ENCODE peak calls at places on chromosomes 4 and X, in ten cellular contexts. M is lower lobe of right lung; U is GM12878; S is RWPE1; K is heart right ventricle; Q is adrenal gland; D is breast epithelium; R is fibroblast of lung; X is CD8-positive, alpha-beta T cell; I is cardiac muscle cell. N is an unnamed sample.

GRCh38 chrX:86133761-86134160 is 14.5 kb upstream of the DACH2 start:
- DNase-seq in S (no peak), D (no peak), M (no peak), X (no peak), K (no peak), Q (no peak), R (peak), U (no peak), I (peak), N (no peak)

GRCh38 chr4:173259310-173259709 is 74.8 kb downstream of the HMGB2 start:
- DNase-seq in M (no peak), D (no peak), I (no peak), S (no peak), Q (no peak), K (no peak), X (no peak), R (no peak), U (no peak), N (no peak)

GRCh38 chr4:153452661-153453378 is 13.3 kb upstream of the TMEM131L start:
- DNase-seq in K (no peak), R (no peak), S (no peak), X (no peak), Q (no peak), I (no peak), U (no peak), D (no peak), M (no peak), N (no peak)

GRCh38 chr4:13705521-13706035 is 78.1 kb upstream of the BOD1L1 start:
- DNase-seq in M (peak), S (peak), D (peak), R (no peak), U (no peak), I (peak), Q (peak), K (peak), X (no peak), N (no peak)

GRCh38 chr4:15233626-15234025 is 194.2 kb upstream of the C1QTNF7 start:
- DNase-seq in S (no peak), Q (no peak), D (no peak), M (no peak), X (no peak), U (no peak), I (no peak), K (no peak), R (peak), N (no peak)

GRCh38 chrX:10280061-10280460 is 123.3 kb downstream of the CLCN4 start:
- DNase-seq in D (no peak), Q (no peak), S (no peak), I (no peak), U (no peak), X (no peak), M (no peak), R (no peak), K (no peak), N (no peak)

GRCh38 chr4:2297606-2298517 is 36.0 kb upstream of the MXD4 start:
- DNase-seq in S (no peak), X (no peak), U (no peak), D (no peak), I (no peak), Q (peak), K (no peak), R (no peak), M (no peak), N (no peak)

GRCh38 chr4:71187399-71188196 is 151.2 kb upstream of the SLC4A4 start:
- DNase-seq in R (peak), K (peak), I (peak), U (no peak), X (peak), S (no peak), M (peak), D (no peak), Q (no peak), N (no peak)

GRCh38 chrX:6129751-6130150 is 98.9 kb downstream of the NLGN4X start:
- DNase-seq in D (no peak), X (no peak), M (no peak), K (no peak), R (no peak), I (no peak), Q (no peak), S (no peak), U (no peak), N (no peak)

GRCh38 chr4:113397114-113397701 is 347.8 kb downstream of the ANK2 start:
- DNase-seq in R (peak), Q (no peak), M (no peak), K (no peak), X (no peak), I (no peak), U (no peak), D (no peak), S (no peak), N (no peak)

GRCh38 chr4:164888096-164888495 is 11.1 kb downstream of the APELA start:
- DNase-seq in R (no peak), K (no peak), S (no peak), D (no peak), U (no peak), M (no peak), I (no peak), X (no peak), Q (no peak), N (no peak)

GRCh38 chr4:123924536-123924935 is 527.9 kb downstream of the SPRY1 start:
- DNase-seq in S (no peak), M (no peak), Q (no peak), K (no peak), I (no peak), X (no peak), D (no peak), R (no peak), U (no peak), N (no peak)

GRCh38 chr4:20249333-20249732 is 2.4 kb upstream of the SLIT2 start:
- DNase-seq in D (no peak), Q (no peak), S (no peak), U (no peak), R (peak), M (no peak), X (no peak), I (peak), K (no peak), N (no peak)

GRCh38 chr4:26081795-26082498 is 167.9 kb downstream of the SMIM20 start:
- DNase-seq in R (peak), Q (no peak), D (no peak), K (no peak), S (peak), X (no peak), M (no peak), I (peak), U (no peak), N (no peak)

GRCh38 chr4:2168469-2169319 is 73.2 kb downstream of the HAUS3 start:
- DNase-seq in I (no peak), D (no peak), Q (no peak), S (no peak), K (no peak), U (no peak), X (no peak), M (no peak), R (no peak), N (no peak)

GRCh38 chrX:139112432-139112831 is 400.9 kb upstream of the FGF13 start:
- DNase-seq in S (no peak), Q (no peak), X (no peak), I (no peak), R (peak), K (no peak), D (no peak), M (no peak), U (no peak), N (no peak)

GRCh38 chrX:2708601-2709200 is 17.6 kb downstream of the CD99 start:
- DNase-seq in M (no peak), K (no peak), X (no peak), I (no peak), R (no peak), Q (no peak), U (no peak), S (no peak), D (no peak), N (no peak)

GRCh38 chrX:143768976-143769375 is 48.4 kb upstream of the SPANXN2 start:
- DNase-seq in U (no peak), X (no peak), S (peak), R (no peak), D (no peak), Q (no peak), M (no peak), K (no peak), I (no peak), N (no peak)

GRCh38 chr4:75708218-75708691 is 16.1 kb upstream of the USO1 start:
- DNase-seq in M (no peak), R (no peak), X (peak), S (no peak), U (no peak), K (no peak), D (no peak), I (no peak), Q (no peak), N (no peak)

GRCh38 chrX:141642979-141643378 is 53.5 kb downstream of the SPANXA2 start:
- DNase-seq in M (no peak), U (no peak), K (no peak), Q (no peak), R (peak), I (peak), X (no peak), S (no peak), D (no peak), N (no peak)

GRCh38 chr4:3415471-3416141 is 26.2 kb upstream of the HGFAC start:
- DNase-seq in R (no peak), U (no peak), K (peak), X (no peak), D (no peak), Q (no peak), S (no peak), I (no peak), M (peak), N (no peak)

GRCh38 chr4:78569291-78569821 is 17.8 kb downstream of the ANXA3 start:
- DNase-seq in R (peak), K (no peak), U (no peak), D (no peak), I (no peak), S (peak), X (no peak), M (no peak), Q (no peak), N (no peak)

GRCh38 chr4:183264614-183265013 is 55.5 kb downstream of the CLDN22 start:
- DNase-seq in U (no peak), R (peak), K (no peak), S (no peak), M (no peak), D (no peak), I (no peak), X (no peak), Q (no peak), N (no peak)

GRCh38 chrX:20333672-20334071 is 67.0 kb upstream of the RPS6KA3 start:
- DNase-seq in U (no peak), I (no peak), M (no peak), X (no peak), R (no peak), K (no peak), D (no peak), Q (no peak), S (no peak), N (no peak)

GRCh38 chr4:149896428-149896827 is 80.8 kb upstream of the IQCM start:
- DNase-seq in I (peak), D (no peak), S (peak), Q (no peak), M (no peak), K (no peak), R (peak), U (no peak), X (no peak), N (no peak)

GRCh38 chr4:14225683-14226207 is 598.2 kb upstream of the BOD1L1 start:
- DNase-seq in M (no peak), S (no peak), K (no peak), I (no peak), U (no peak), D (no peak), Q (no peak), R (no peak), X (no peak), N (no peak)

GRCh38 chr4:10926025-10926424 is 241.5 kb upstream of the CLNK start:
- DNase-seq in X (no peak), M (no peak), Q (no peak), K (no peak), I (no peak), S (peak), U (no peak), R (peak), D (no peak), N (no peak)

GRCh38 chr4:60805500-60806313 is 394.4 kb upstream of the ADGRL3 start:
- DNase-seq in U (no peak), I (peak), M (no peak), D (no peak), K (no peak), S (peak), Q (no peak), X (no peak), R (peak), N (no peak)

GRCh38 chr4:4871267-4872147 is 12.0 kb downstream of the MSX1 start:
- DNase-seq in K (no peak), Q (no peak), R (no peak), X (no peak), I (no peak), U (no peak), S (no peak), M (no peak), D (no peak), N (no peak)

GRCh38 chr4:2835978-2836377 is 7.7 kb upstream of the ADD1 start:
- DNase-seq in M (no peak), U (no peak), R (no peak), X (no peak), I (no peak), D (no peak), K (no peak), Q (peak), S (no peak), N (no peak)

GRCh38 chr4:78058591-78059523 is 1.7 kb downstream of the FRAS1 start:
- DNase-seq in R (peak), I (peak), M (peak), K (peak), S (peak), U (no peak), D (peak), Q (no peak), X (peak), N (no peak)

GRCh38 chr4:116183241-116183640 is 902.1 kb downstream of the TRAM1L1 start:
- DNase-seq in R (no peak), I (no peak), Q (no peak), K (no peak), D (no peak), X (no peak), S (no peak), M (no peak), U (no peak), N (no peak)

DNA sequence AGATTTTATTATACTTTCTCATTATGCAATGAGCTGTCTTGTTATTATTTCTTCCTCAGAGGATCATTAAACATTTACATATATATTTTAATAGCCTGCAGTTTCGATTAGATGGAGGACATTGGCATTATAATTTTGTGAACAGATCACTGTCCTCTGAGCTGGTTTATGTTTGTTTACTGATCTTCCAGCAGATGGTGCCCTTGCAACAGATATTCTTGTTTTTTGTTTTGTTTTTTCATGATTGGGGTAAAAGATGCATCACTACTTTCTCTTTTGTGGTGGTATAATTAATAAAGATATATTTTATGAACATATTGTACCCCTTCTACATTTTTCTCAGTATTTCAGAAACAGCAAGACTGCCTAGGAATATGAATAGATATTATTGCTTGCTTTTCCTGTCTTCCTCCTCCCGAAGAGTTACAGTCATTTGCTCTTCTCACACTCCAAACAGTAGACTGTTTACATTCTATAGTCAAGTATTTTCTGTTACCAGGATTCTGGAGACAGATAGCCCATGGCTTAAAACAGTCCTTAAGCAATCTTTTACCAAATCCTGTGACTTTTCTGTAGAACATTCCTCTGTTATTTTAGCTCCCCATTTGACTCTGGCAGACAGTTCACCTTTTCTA is 905.2 kb downstream of the TRAM1L1 start:
- DNase-seq in U (no peak), S (peak), M (no peak), I (no peak), K (no peak), D (no peak), X (no peak), R (no peak), Q (no peak), N (no peak)
- TF ChIP-seq CTCF in U (peak), S (peak), M (peak), I (no peak), K (peak), D (no peak), X (no peak), R (peak), Q (no peak), N (no peak)

DNA sequence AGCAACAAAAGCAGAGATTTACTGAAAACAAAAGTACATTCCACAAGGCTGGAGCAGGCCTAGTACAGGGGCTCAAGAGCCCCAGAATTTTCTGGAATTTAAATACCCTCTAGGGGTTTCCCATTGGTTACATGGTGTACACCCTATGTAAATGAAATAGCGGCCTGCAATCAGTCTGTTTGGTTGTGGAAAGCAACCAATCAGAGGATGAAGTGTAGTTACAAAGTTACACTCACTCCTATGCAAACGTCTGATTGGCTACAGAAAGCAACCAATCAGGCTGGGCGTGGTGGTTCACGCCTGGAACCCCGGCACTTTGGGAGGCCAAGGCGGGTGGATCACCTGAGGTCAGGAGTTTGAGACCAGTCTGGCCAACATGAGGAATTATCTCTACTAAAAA is 13.8 kb upstream of the TXLNG start:
- DNase-seq in M (no peak), X (no peak), K (no peak), R (no peak), Q (no peak), I (no peak), D (no peak), U (no peak), S (no peak), N (no peak)
- H3K27ac ChIP-seq in M (no peak), X (no peak), K (no peak), R (no peak), Q (no peak), I (peak), D (no peak), U (no peak), S (no peak), N (no peak)

GRCh38 chr4:107734120-107734519 is 14.1 kb upstream of the PAPSS1 start:
- DNase-seq in K (no peak), X (no peak), S (no peak), I (peak), D (no peak), U (no peak), M (no peak), R (no peak), Q (no peak), N (no peak)
- TF ChIP-seq CTCF in K (peak), X (no peak), S (no peak), I (peak), D (no peak), U (peak), M (no peak), R (peak), Q (no peak), N (no peak)

DNA sequence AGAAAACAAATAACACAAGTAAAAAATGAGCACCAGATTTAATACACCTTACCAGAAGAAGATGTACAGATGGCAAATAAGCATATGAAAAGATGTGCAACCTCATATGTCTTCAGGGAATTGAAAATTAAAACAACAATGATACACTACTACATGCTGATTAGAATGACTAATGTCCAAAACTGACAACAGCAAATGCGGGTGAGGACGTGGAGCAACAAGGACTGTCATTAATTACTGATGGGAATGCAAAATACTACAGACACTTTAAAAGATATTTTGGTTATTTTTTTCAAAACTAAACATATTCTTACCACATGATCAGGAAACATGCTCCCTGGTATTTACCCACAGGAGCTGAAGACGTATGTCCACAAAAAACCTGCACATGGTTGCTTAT is 140.3 kb downstream of the FRYL start:
- DNase-seq in R (no peak), M (no peak), S (no peak), D (no peak), X (no peak), Q (no peak), K (no peak), U (no peak), I (no peak), N (no peak)
- H3K27ac ChIP-seq in R (no peak), M (no peak), S (no peak), D (no peak), X (no peak), Q (no peak), K (peak), U (no peak), I (no peak), N (no peak)

DNA sequence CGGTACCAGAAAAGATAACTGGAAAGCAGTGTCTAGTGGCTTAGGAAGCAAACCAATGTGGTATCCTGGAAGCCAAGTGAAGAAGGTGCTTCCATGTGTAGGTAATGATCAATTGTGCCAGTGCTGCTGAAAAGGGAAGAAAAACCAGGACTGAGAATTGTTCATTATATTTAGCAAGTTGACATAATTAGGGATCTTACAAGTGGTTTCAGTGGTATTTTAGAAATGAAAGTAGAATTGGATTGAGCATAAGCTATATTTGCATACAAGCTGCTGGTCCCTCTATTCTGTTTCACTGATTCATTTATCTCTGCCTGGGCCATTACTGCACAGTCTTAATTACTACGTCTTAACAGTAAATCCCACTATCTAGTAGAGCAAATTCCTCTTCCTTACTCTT is 32.3 kb downstream of the PRDM8 start:
- DNase-seq in X (no peak), Q (no peak), S (no peak), I (no peak), D (no peak), K (no peak), U (peak), R (no peak), M (no peak), N (no peak)
- TF ChIP-seq CTCF in X (no peak), Q (no peak), S (no peak), I (no peak), D (no peak), K (no peak), U (no peak), R (no peak), M (no peak), N (no peak)

GRCh38 chr4:98625920-98626319 is 32.5 kb downstream of the TSPAN5 start:
- DNase-seq in Q (no peak), S (peak), R (no peak), K (no peak), D (no peak), I (no peak), U (no peak), X (no peak), M (no peak), N (no peak)
- H3K27ac ChIP-seq in Q (no peak), S (peak), R (peak), K (peak), D (peak), I (no peak), U (no peak), X (no peak), M (no peak), N (no peak)

GRCh38 chrX:112147206-112147605 is 64.6 kb upstream of the TRPC5 start:
- DNase-seq in U (no peak), R (peak), X (no peak), M (no peak), I (peak), S (peak), K (no peak), D (no peak), Q (peak), N (no peak)
- TF ChIP-seq CTCF in U (peak), R (no peak), X (no peak), M (no peak), I (peak), S (no peak), K (peak), D (no peak), Q (peak), N (no peak)

N was measured in CD4-positive, alpha-beta T cell.